ENCODE peak calls at places on chromosome 13, in five cellular contexts. L, N, U, R and M are unnamed samples.

GRCh38 chr13:26051231-26052135 is at the start of gene SHISA2:
- DNase-seq in L (peak; percentile 47), N (no peak), U (no peak), R (peak; percentile 44), M (peak; percentile 26)

GRCh38 chr13:76516013-76516412 is 370.2 kb downstream of the KCTD12 start:
- DNase-seq in L (no peak), N (no peak), U (no peak), R (no peak), M (no peak)

GRCh38 chr13:34640179-34640929 is 301.7 kb upstream of the NBEA start:
- DNase-seq in L (no peak), N (no peak), U (no peak), R (peak; percentile 47), M (no peak)

GRCh38 chr13:91647361-91647970 is 249.0 kb downstream of the GPC5 start:
- DNase-seq in L (peak; percentile 2), N (no peak), U (no peak), R (no peak), M (no peak)

GRCh38 chr13:23655321-23655720 is 85.1 kb downstream of the TNFRSF19 start:
- DNase-seq in L (no peak), N (no peak), U (no peak), R (no peak), M (no peak)

GRCh38 chr13:47594833-47595232 is 406.2 kb downstream of the SUCLA2 start:
- DNase-seq in L (peak; percentile 22), N (no peak), U (no peak), R (no peak), M (no peak)

GRCh38 chr13:98004107-98004506 is 50.6 kb downstream of the IPO5 start:
- DNase-seq in L (no peak), N (no peak), U (no peak), R (no peak), M (no peak)

GRCh38 chr13:112771877-112772538 is 82.2 kb downstream of the ATP11A start:
- DNase-seq in L (no peak), N (no peak), U (no peak), R (no peak), M (no peak)

GRCh38 chr13:62643007-62643483 is 1227.4 kb upstream of the PCDH20 start:
- DNase-seq in L (no peak), N (no peak), U (no peak), R (no peak), M (no peak)

GRCh38 chr13:96993660-96994029 is 631 bp downstream of the OXGR1 start:
- DNase-seq in L (no peak), N (no peak), U (no peak), R (no peak), M (no peak)

GRCh38 chr13:22848539-22849052 is 332.2 kb upstream of the SGCG start:
- DNase-seq in L (no peak), N (no peak), U (no peak), R (no peak), M (no peak)

GRCh38 chr13:91346848-91347211 is 657 bp upstream of the MIR17HG start:
- DNase-seq in L (no peak), N (no peak), U (no peak), R (peak; percentile 34), M (peak; percentile 63)

GRCh38 chr13:76882431-76882830 is 3.8 kb downstream of the KCTD12 start:
- DNase-seq in L (peak; percentile 56), N (no peak), U (no peak), R (no peak), M (no peak)

GRCh38 chr13:90171649-90172048 is 1175.8 kb upstream of the MIR17HG start:
- DNase-seq in L (no peak), N (no peak), U (no peak), R (no peak), M (no peak)

GRCh38 chr13:109509154-109509905 is 277.1 kb downstream of the IRS2 start:
- DNase-seq in L (no peak), N (no peak), U (no peak), R (no peak), M (no peak)

GRCh38 chr13:109345433-109345941 is 440.9 kb downstream of the IRS2 start:
- DNase-seq in L (no peak), N (no peak), U (no peak), R (no peak), M (no peak)

GRCh38 chr13:64305246-64305645 is 2889.6 kb upstream of the PCDH20 start:
- DNase-seq in L (no peak), N (no peak), U (no peak), R (no peak), M (no peak)

GRCh38 chr13:108609353-108609752 is 20.1 kb upstream of the MYO16 start:
- DNase-seq in L (peak; percentile 36), N (no peak), U (no peak), R (no peak), M (no peak)

GRCh38 chr13:26050568-26051230 is 1.1 kb downstream of the SHISA2 start:
- DNase-seq in L (no peak), N (no peak), U (no peak), R (no peak), M (peak; percentile 20)

GRCh38 chr13:47017476-47017875 is 120.6 kb upstream of the HTR2A start:
- DNase-seq in L (no peak), N (no peak), U (no peak), R (no peak), M (no peak)

GRCh38 chr13:51614350-51614786 is 30.1 kb downstream of the WDFY2 start:
- DNase-seq in L (peak; percentile 76), N (no peak), U (no peak), R (peak; percentile 33), M (peak; percentile 58)

GRCh38 chr13:24148414-24149305 is 11.9 kb upstream of the SPATA13 start:
- DNase-seq in L (no peak), N (no peak), U (peak; percentile 48), R (peak; percentile 56), M (no peak)

GRCh38 chr13:66543780-66544179 is 686.4 kb downstream of the PCDH9 start:
- DNase-seq in L (peak; percentile 15), N (no peak), U (no peak), R (no peak), M (no peak)

GRCh38 chr13:107421951-107422350 is 793.4 kb downstream of the LIG4 start:
- DNase-seq in L (no peak), N (no peak), U (no peak), R (no peak), M (no peak)

GRCh38 chr13:86757236-86757978 is 913.8 kb upstream of the SLITRK5 start:
- DNase-seq in L (peak; percentile 98), N (no peak), U (no peak), R (no peak), M (peak; percentile 58)

GRCh38 chr13:49046534-49046933 is 70.8 kb downstream of the FNDC3A start:
- DNase-seq in L (no peak), N (no peak), U (no peak), R (no peak), M (no peak)

DNA sequence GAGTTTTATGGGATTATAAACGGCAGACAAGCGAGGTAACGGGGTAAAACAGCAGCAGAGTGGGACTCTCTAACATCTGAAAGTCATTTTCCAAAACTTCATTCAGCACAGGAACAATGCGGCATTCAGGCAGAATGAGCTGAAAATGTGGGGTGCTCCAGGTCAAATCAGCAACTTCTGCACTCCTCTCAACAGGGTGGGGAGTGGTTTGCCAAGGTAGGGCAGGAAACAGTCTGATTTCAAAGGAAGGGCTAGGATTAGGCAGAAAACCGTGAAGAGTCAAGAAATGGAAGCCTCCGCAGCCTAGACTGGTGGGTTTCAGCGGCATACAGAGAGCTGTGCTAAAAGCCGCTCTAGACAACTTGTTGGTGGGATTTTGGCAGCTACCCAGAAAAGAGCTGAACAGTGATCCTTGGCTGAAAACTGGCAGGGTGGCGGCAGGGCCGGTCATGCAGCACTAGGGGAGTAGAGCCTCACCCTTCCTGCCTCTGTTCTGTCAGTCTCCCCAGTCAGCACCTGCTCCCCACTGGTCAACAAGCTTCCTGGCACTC is 154.2 kb upstream of the KLF12 start:
- DNase-seq in L (no peak), N (no peak), U (no peak), R (no peak), M (peak; percentile 39)
- H3K4me3 ChIP-seq in L (peak overlapping the region; percentile 11), N (peak overlapping the region; percentile 41), U (no peak overlapping the region), R (no peak overlapping the region), M (no peak overlapping the region)

DNA sequence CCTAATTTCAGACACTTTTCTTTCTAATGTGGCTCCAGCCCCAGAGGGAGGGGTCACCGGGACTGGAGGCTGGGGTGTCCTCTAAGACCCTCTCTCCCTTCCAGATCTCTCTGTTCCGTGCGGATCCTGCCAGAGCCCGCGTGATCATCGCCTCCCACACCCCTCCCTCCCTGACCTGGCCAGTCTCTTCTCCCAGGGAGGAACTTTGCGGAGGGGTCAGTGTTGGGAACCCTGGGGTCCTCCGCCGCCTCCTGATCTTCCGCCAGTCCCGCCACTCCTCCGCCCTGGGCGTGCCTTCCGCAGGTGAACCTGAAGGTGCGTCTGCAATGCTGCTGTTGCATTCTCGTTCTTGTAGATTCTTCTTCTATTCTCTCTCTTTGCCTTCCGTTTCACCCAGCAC is 9.1 kb downstream of the SOX21 start:
- DNase-seq in L (no peak), N (no peak), U (no peak), R (no peak), M (no peak)
- H3K4me3 ChIP-seq in L (no peak overlapping the region), N (no peak overlapping the region), U (no peak overlapping the region), R (no peak overlapping the region), M (no peak overlapping the region)

GRCh38 chr13:99304541-99304940 is 2.7 kb downstream of the GPR183 start:
- DNase-seq in L (no peak), N (no peak), U (no peak), R (no peak), M (peak; percentile 40)
- H3K4me3 ChIP-seq in L (no peak overlapping the region), N (peak overlapping the region; percentile 49), U (no peak overlapping the region), R (no peak overlapping the region), M (peak overlapping the region; percentile 80)

GRCh38 chr13:45768668-45769067 is 66.5 kb downstream of the CBY2 start:
- DNase-seq in L (no peak), N (no peak), U (no peak), R (no peak), M (no peak)
- H3K4me3 ChIP-seq in L (no peak overlapping the region), N (no peak overlapping the region), U (no peak overlapping the region), R (no peak overlapping the region), M (no peak overlapping the region)

DNA sequence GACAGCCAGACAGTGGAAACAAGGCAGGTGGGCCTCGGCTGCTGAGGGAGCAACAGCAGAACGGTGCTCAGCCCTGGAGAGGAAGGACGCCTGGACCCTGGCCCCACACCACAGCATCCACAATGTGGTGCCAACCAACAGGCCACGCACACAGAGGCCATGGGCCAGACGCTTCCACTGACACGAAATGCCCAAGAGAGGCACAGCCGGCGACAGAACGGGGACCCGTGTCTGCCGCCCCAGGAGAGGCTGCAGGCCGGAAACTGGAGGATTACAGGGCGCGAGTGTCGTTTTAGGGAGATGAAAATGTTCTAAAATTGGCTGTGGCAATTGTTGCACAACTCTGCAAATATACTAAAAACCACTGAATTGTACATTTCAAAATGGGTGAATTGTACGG is 69.7 kb downstream of the RASA3 start:
- DNase-seq in L (no peak), N (no peak), U (no peak), R (no peak), M (no peak)
- H3K4me3 ChIP-seq in L (no peak overlapping the region), N (no peak overlapping the region), U (no peak overlapping the region), R (no peak overlapping the region), M (no peak overlapping the region)